ENCODE peak calls at places on chromosomes 13 and 19, in four cellular contexts. A is GM23338, J is left ventricle myocardium inferior, F is tibial nerve. S is an unnamed sample.

GRCh38 chr19:28511655-28512054 is 701.3 kb downstream of the UQCRFS1 start:
- DNase-seq in F (no peak), A (no peak), J (no peak), S (no peak)

GRCh38 chr19:540867-541637 is 2.8 kb upstream of the GZMM start:
- DNase-seq in F (no peak), J (no peak), A (no peak), S (no peak)

GRCh38 chr13:112643759-112644459 is 45.9 kb upstream of the ATP11A start:
- DNase-seq in J (no peak), A (no peak), F (no peak), S (no peak)

GRCh38 chr13:98570929-98571372 is 6.0 kb downstream of the STK24 start:
- DNase-seq in J (no peak), A (no peak), F (no peak), S (no peak)

GRCh38 chr19:50815443-50815842 is 8.1 kb downstream of the KLK1 start:
- DNase-seq in F (no peak), J (no peak), A (no peak), S (no peak)

GRCh38 chr13:42110410-42111155 is 62.1 kb downstream of the DGKH start:
- DNase-seq in F (peak; percentile 64), A (peak; percentile 62), J (no peak), S (no peak)

GRCh38 chr13:40648040-40648439 is 18.4 kb downstream of the FOXO1 start:
- DNase-seq in A (no peak), F (no peak), J (no peak), S (no peak)

GRCh38 chr13:99982021-99982740 is 597 bp downstream of the ZIC2 start:
- DNase-seq in F (no peak), A (peak; percentile 50), J (no peak), S (no peak)

GRCh38 chr13:34031629-34032028 is 213.7 kb downstream of the RFC3 start:
- DNase-seq in A (no peak), J (no peak), F (no peak), S (no peak)

GRCh38 chr13:25733061-25733491 is 318.7 kb downstream of the SHISA2 start:
- DNase-seq in F (no peak), J (no peak), A (no peak), S (no peak)

GRCh38 chr19:51689751-51690358 is 3.3 kb upstream of the SPACA6 start:
- DNase-seq in F (peak; percentile 27), J (peak; percentile 53), A (peak; percentile 82), S (peak; percentile 7)

GRCh38 chr13:27493981-27494380 is 43.6 kb upstream of the MTIF3 start:
- DNase-seq in J (no peak), A (no peak), F (no peak), S (no peak)

GRCh38 chr19:2495130-2495641 is 19.3 kb downstream of the GADD45B start:
- DNase-seq in J (peak; percentile 83), A (no peak), F (peak; percentile 59), S (no peak)

GRCh38 chr19:13906525-13906904 is 514 bp downstream of the CC2D1A start:
- DNase-seq in J (no peak), F (no peak), A (peak; percentile 43), S (no peak)

GRCh38 chr19:35262101-35262761 is 6.5 kb upstream of the USF2 start:
- DNase-seq in F (no peak), J (no peak), A (no peak), S (no peak)

GRCh38 chr19:38463365-38463764 is 29.9 kb downstream of the RYR1 start:
- DNase-seq in J (no peak), A (no peak), F (no peak), S (no peak)

GRCh38 chr19:991174-991931 is 7.2 kb downstream of the WDR18 start:
- DNase-seq in F (no peak), J (no peak), A (peak; percentile 67), S (peak; percentile 55)

GRCh38 chr19:2613507-2614295 is 88.8 kb downstream of the GNG7 start:
- DNase-seq in J (peak; percentile 29), A (peak; percentile 83), F (no peak), S (peak; percentile 46)

GRCh38 chr19:51086153-51086850 is 3.6 kb upstream of the KLK14 start:
- DNase-seq in F (no peak), A (no peak), J (no peak), S (no peak)

GRCh38 chr19:30664358-30665058 is 292.3 kb downstream of the ZNF536 start:
- DNase-seq in F (peak; percentile 22), A (peak; percentile 83), J (peak; percentile 63), S (no peak)

GRCh38 chr13:93522486-93522885 is 295.9 kb downstream of the GPC6 start:
- DNase-seq in A (peak; percentile 22), J (no peak), F (no peak), S (no peak)

GRCh38 chr19:944171-944567 is 18.3 kb downstream of the ARID3A start:
- DNase-seq in F (no peak), A (no peak), J (no peak), S (no peak)

GRCh38 chr13:50156140-50156539 is 140.9 kb downstream of the KCNRG start:
- DNase-seq in J (no peak), A (no peak), F (no peak), S (no peak)

GRCh38 chr13:38008636-38009035 is 139.1 kb upstream of the TRPC4 start:
- DNase-seq in J (no peak), F (peak; percentile 23), A (no peak), S (no peak)

GRCh38 chr19:3108775-3109174 is 14.6 kb downstream of the GNA11 start:
- DNase-seq in F (peak; percentile 64), J (peak; percentile 56), A (peak; percentile 92), S (peak; percentile 67)

GRCh38 chr13:23995283-23996073 is 98.2 kb upstream of the C1QTNF9B start:
- DNase-seq in J (no peak), F (no peak), A (no peak), S (no peak)

GRCh38 chr19:3607398-3608078 is 863 bp upstream of the TBXA2R start:
- DNase-seq in F (no peak), J (peak; percentile 72), A (peak; percentile 81), S (no peak)

GRCh38 chr19:29311391-29311790 is 98.4 kb upstream of the UQCRFS1 start:
- DNase-seq in F (no peak), A (peak; percentile 39), J (no peak), S (no peak)

GRCh38 chr13:36712290-36712689 is 38.5 kb downstream of the SERTM1 start:
- DNase-seq in J (no peak), F (no peak), A (no peak), S (no peak)

GRCh38 chr13:78596701-78597550 is 6.4 kb downstream of the POU4F1 start:
- DNase-seq in J (no peak), A (peak; percentile 71), F (no peak), S (no peak)

GRCh38 chr19:53947624-53948023 is 15.1 kb upstream of the CACNG8 start:
- DNase-seq in J (no peak), F (no peak), A (peak; percentile 85), S (no peak)

GRCh38 chr13:40193290-40194203 is 472.9 kb downstream of the FOXO1 start:
- DNase-seq in A (no peak), J (no peak), F (peak; percentile 77), S (no peak)

GRCh38 chr19:49851456-49852259 is 699 bp downstream of the PTOV1 start:
- DNase-seq in F (no peak), J (no peak), A (peak; percentile 87), S (peak; percentile 39)

GRCh38 chr13:113848431-113849260 is 15.2 kb downstream of the GAS6 start:
- DNase-seq in F (no peak), A (no peak), J (no peak), S (no peak)

GRCh38 chr19:8252922-8253589 is 43.9 kb downstream of the CERS4 start:
- DNase-seq in A (peak; percentile 91), J (peak; percentile 85), F (peak; percentile 87), S (peak; percentile 80)

GRCh38 chr19:8251025-8251472 is 41.9 kb downstream of the CERS4 start:
- DNase-seq in F (peak; percentile 63), A (no peak), J (peak; percentile 89), S (no peak)

GRCh38 chr19:8254286-8255001 is 45.3 kb downstream of the CERS4 start:
- DNase-seq in J (no peak), A (no peak), F (no peak), S (no peak)

GRCh38 chr19:8255426-8256125 is 46.4 kb downstream of the CERS4 start:
- DNase-seq in F (no peak), J (no peak), A (no peak), S (no peak)

DNA sequence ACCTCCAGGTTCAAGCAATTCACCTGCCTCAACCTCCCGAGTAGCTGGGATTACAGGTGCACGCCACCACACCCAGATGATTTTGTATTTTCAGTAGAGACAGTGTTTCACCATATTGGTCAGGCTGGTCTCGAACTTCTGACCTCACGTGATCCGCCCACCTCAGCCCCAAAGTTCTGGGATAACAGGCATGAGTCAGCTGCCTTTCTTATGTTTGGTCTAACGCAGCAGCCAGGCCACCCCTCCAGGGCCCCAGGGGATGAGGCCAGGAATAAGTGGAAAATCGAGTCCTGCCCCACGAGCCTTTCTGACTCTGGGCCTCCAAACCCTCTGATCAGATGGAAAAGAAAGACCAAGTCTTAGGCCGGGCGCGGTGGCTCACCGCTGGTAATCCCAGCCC is 44.5 kb downstream of the CERS4 start:
- DNase-seq in J (no peak), F (no peak), A (no peak), S (no peak)
- H3K27ac ChIP-seq in J (no peak overlapping the region), F (no peak overlapping the region), A (peak overlapping the region; percentile 55), S (no peak overlapping the region)

GRCh38 chr13:47964863-47965262 is 36.2 kb downstream of the SUCLA2 start:
- DNase-seq in J (no peak), A (no peak), F (no peak), S (no peak)
- TF ChIP-seq CTCF in J (no peak), A (no peak), F (no peak), S (no peak)

GRCh38 chr13:28533049-28533436 is 38.1 kb upstream of the FLT1 start:
- DNase-seq in J (no peak), F (no peak), A (peak; percentile 34), S (no peak)
- H3K27ac ChIP-seq in J (peak overlapping the region; percentile 92), F (no peak overlapping the region), A (no peak overlapping the region), S (no peak overlapping the region)

GRCh38 chr19:33219261-33219812 is 6.3 kb downstream of the SLC7A10 start:
- DNase-seq in A (peak; percentile 62), F (no peak), J (no peak), S (no peak)
- TF ChIP-seq CTCF in A (peak; percentile 50), F (peak; percentile 40), J (no peak), S (no peak)

DNA sequence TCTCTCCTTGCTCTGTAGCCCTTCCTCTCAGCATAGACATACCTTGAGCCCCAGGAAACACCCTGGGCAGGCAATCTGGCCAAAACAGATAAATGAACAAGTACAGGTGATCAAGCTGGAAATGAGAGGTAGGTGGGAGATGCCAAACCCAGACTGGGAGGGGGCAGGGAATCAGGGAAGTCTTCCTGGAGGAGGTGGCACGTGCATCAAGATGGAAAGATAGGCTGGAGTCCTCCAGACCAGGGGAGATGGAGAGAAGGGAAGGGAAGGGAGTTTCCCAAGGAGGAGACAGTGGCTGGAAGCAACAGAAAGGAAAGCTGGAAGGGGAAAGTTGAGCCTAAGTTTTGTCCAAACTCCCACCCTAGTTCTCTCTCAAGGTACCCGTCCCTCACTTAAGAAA is 1.7 kb upstream of the MUC16 start:
- DNase-seq in F (no peak), J (no peak), A (no peak), S (no peak)
- H3K27ac ChIP-seq in F (no peak overlapping the region), J (no peak overlapping the region), A (no peak overlapping the region), S (no peak overlapping the region)

DNA sequence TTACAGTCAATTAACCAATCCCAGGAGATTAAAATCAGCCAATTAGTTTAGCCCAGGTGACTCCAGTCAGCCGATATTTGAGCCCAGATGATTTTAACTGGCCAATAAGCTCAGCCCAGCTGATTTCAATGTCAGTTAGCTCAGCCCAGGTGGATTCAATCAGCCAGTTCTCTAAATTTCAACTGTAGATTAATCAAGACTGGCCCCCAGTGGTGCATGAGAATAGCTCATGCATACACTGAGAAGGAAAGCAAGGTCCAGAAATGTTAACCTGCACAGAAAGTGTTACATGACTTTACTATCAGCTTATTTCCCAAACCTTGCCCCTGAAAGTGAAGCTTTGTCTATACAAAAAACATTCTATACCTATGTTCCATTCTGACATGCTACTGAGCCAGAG is 55.4 kb upstream of the ZNF724 start:
- DNase-seq in J (no peak), A (peak; percentile 23), F (no peak), S (no peak)
- TF ChIP-seq CTCF in J (no peak), A (no peak), F (no peak), S (peak; percentile 26)

S was measured in CD4-positive, alpha-beta T cell.